ENCODE peak calls at places on chromosomes 2 and 18, in six cellular contexts. D is midbrain; P is activated naive CD4-positive, alpha-beta T cell; X is K562; R is GM12865; Z is EH. L is an unnamed sample.

GRCh38 chr2:218810251-218810650 is 21.4 kb downstream of the PRKAG3 start:
- DNase-seq in D (no peak), P (no peak), X (no peak), R (no peak), Z (no peak), L (no peak)

GRCh38 chr2:12199661-12200258 is 453.3 kb downstream of the LPIN1 start:
- DNase-seq in D (no peak), P (no peak), X (no peak), R (no peak), Z (no peak), L (no peak)

GRCh38 chr2:237092920-237093781 is 7.5 kb downstream of the COPS8 start:
- DNase-seq in D (peak), P (no peak), X (no peak), R (no peak), Z (peak), L (no peak)

GRCh38 chr2:88903744-88904353 is 212.4 kb downstream of the RPIA start:
- DNase-seq in D (peak), P (no peak), X (peak), R (peak), Z (peak), L (no peak)

GRCh38 chr2:100865819-100866462 is 46.0 kb downstream of the NPAS2 start:
- DNase-seq in D (no peak), P (no peak), X (no peak), R (no peak), Z (peak), L (no peak)

GRCh38 chr2:209499071-209499470 is 75.2 kb downstream of the MAP2 start:
- DNase-seq in D (no peak), P (no peak), X (no peak), R (no peak), Z (peak), L (no peak)

GRCh38 chr2:194559523-194559922 is 1097.5 kb upstream of the SLC39A10 start:
- DNase-seq in D (no peak), P (no peak), X (no peak), R (no peak), Z (no peak), L (no peak)

GRCh38 chr2:96218508-96219131 is 10.0 kb upstream of the STARD7 start:
- DNase-seq in D (no peak), P (no peak), X (no peak), R (no peak), Z (no peak), L (no peak)

GRCh38 chr2:26355038-26355995 is 8.7 kb upstream of the ADGRF3 start:
- DNase-seq in D (no peak), P (no peak), X (peak), R (no peak), Z (peak), L (no peak)

GRCh38 chr2:96664366-96664765 is 21.8 kb downstream of the FER1L5 start:
- DNase-seq in D (no peak), P (no peak), X (no peak), R (no peak), Z (no peak), L (no peak)

GRCh38 chr2:176125215-176126054 is 2.9 kb downstream of the HOXD9 start:
- DNase-seq in D (no peak), P (no peak), X (no peak), R (no peak), Z (no peak), L (no peak)

GRCh38 chr18:70046796-70047195 is 99.1 kb upstream of the CD226 start:
- DNase-seq in D (no peak), P (no peak), X (no peak), R (no peak), Z (peak), L (no peak)

GRCh38 chr18:58194028-58194427 is 150.0 kb downstream of the NEDD4L start:
- DNase-seq in D (no peak), P (no peak), X (peak), R (no peak), Z (peak), L (no peak)

GRCh38 chr2:71610671-71611070 is 157.3 kb downstream of the DYSF start:
- DNase-seq in D (no peak), P (no peak), X (no peak), R (no peak), Z (no peak), L (no peak)

GRCh38 chr2:172380436-172381274 is 46.7 kb upstream of the ITGA6 start:
- DNase-seq in D (no peak), P (no peak), X (no peak), R (no peak), Z (peak), L (no peak)

GRCh38 chr18:6873352-6873751 is 143.8 kb downstream of the ARHGAP28 start:
- DNase-seq in D (no peak), P (no peak), X (no peak), R (no peak), Z (no peak), L (no peak)

GRCh38 chr18:45828917-45829811 is 3.7 kb downstream of the SIGLEC15 start:
- DNase-seq in D (no peak), P (no peak), X (peak), R (no peak), Z (no peak), L (no peak)

GRCh38 chr2:46800218-46800617 is 115.4 kb downstream of the MCFD2 start:
- DNase-seq in D (no peak), P (no peak), X (no peak), R (no peak), Z (peak), L (no peak)

GRCh38 chr2:176105727-176106635 is 1.1 kb upstream of the HOXD11 start:
- DNase-seq in D (no peak), P (no peak), X (no peak), R (no peak), Z (peak), L (no peak)

GRCh38 chr2:191369034-191369433 is 123.8 kb downstream of the MYO1B start:
- DNase-seq in D (no peak), P (no peak), X (no peak), R (no peak), Z (peak), L (no peak)

GRCh38 chr2:224948859-224949258 is 93.4 kb downstream of the DOCK10 start:
- DNase-seq in D (no peak), P (no peak), X (no peak), R (no peak), Z (peak), L (no peak)

GRCh38 chr2:13576634-13577033 is 859.9 kb downstream of the TRIB2 start:
- DNase-seq in D (no peak), P (no peak), X (no peak), R (no peak), Z (no peak), L (no peak)

GRCh38 chr2:176206677-176207076 is 18.2 kb downstream of the HOXD1 start:
- DNase-seq in D (no peak), P (no peak), X (no peak), R (no peak), Z (peak), L (no peak)

GRCh38 chr2:43426305-43427031 is 169.4 kb downstream of the THADA start:
- DNase-seq in D (peak), P (peak), X (peak), R (peak), Z (peak), L (peak)

GRCh38 chr2:218369374-218369773 is 12.7 kb upstream of the SLC11A1 start:
- DNase-seq in D (no peak), P (no peak), X (no peak), R (no peak), Z (no peak), L (no peak)

GRCh38 chr2:70886541-70886987 is 49.1 kb upstream of the ATP6V1B1 start:
- DNase-seq in D (no peak), P (no peak), X (no peak), R (no peak), Z (no peak), L (no peak)

GRCh38 chr2:44560961-44561360 is 199.2 kb downstream of the CAMKMT start:
- DNase-seq in D (no peak), P (no peak), X (no peak), R (no peak), Z (peak), L (no peak)

GRCh38 chr2:113253453-113253852 is 25.3 kb downstream of the PAX8 start:
- DNase-seq in D (no peak), P (no peak), X (no peak), R (no peak), Z (peak), L (no peak)

GRCh38 chr2:166900700-166901099 is 12.4 kb downstream of the XIRP2 start:
- DNase-seq in D (no peak), P (no peak), X (peak), R (peak), Z (peak), L (no peak)

GRCh38 chr2:134704173-134704572 is 14.6 kb downstream of the TMEM163 start:
- DNase-seq in D (no peak), P (no peak), X (no peak), R (no peak), Z (no peak), L (no peak)

GRCh38 chr2:80244905-80245584 is 59.5 kb downstream of the LRRTM1 start:
- DNase-seq in D (no peak), P (no peak), X (no peak), R (no peak), Z (no peak), L (no peak)

GRCh38 chr2:144261966-144262365 is 258.0 kb downstream of the ZEB2 start:
- DNase-seq in D (no peak), P (no peak), X (no peak), R (no peak), Z (no peak), L (no peak)

GRCh38 chr18:50644807-50645206 is 84.9 kb downstream of the MAPK4 start:
- DNase-seq in D (no peak), P (no peak), X (peak), R (peak), Z (no peak), L (no peak)

GRCh38 chr2:17326717-17327116 is 191.5 kb downstream of the RAD51AP2 start:
- DNase-seq in D (no peak), P (no peak), X (no peak), R (no peak), Z (no peak), L (no peak)

L was measured in activated T-helper 1 cell treated with anti-CD3 and anti-CD28 coated beads, Interleukin-2, amount 50 U/mL, for 16 hours.